ENCODE peak calls at places on chromosomes 13 and 19, in nine cellular contexts. One of them, this sample, is unnamed. For H3K4me1, the result is how much of the 10 kb centered on the place peaks cover.

GRCh38 chr13:49774376-49775005 is 18.0 kb downstream of the KPNA3 start:
- DNase-seq in A549: no peak
- DNase-seq in stomach: no peak
- DNase-seq in breast epithelium: no peak
- DNase-seq in IMR-90: no peak
- DNase-seq in heart left ventricle: no peak
- DNase-seq in body of pancreas: no peak
- DNase-seq in uterus: no peak
- DNase-seq in tibial nerve: no peak
- DNase-seq in this sample: no peak

GRCh38 chr19:31960474-31960873 is 384.9 kb upstream of the ZNF507 start:
- DNase-seq in A549: no peak
- DNase-seq in stomach: no peak
- DNase-seq in breast epithelium: no peak
- DNase-seq in IMR-90: no peak
- DNase-seq in heart left ventricle: no peak
- DNase-seq in body of pancreas: no peak
- DNase-seq in uterus: no peak
- DNase-seq in tibial nerve: no peak
- DNase-seq in this sample: no peak

GRCh38 chr13:86974995-86975328 is 696.2 kb upstream of the SLITRK5 start:
- DNase-seq in A549: no peak
- DNase-seq in stomach: no peak
- DNase-seq in breast epithelium: no peak
- DNase-seq in IMR-90: no peak
- DNase-seq in heart left ventricle: no peak
- DNase-seq in body of pancreas: no peak
- DNase-seq in uterus: no peak
- DNase-seq in tibial nerve: no peak
- DNase-seq in this sample: no peak

GRCh38 chr19:6803036-6803404 is 30.5 kb downstream of the VAV1 start:
- DNase-seq in A549: no peak
- DNase-seq in stomach: no peak
- DNase-seq in breast epithelium: no peak
- DNase-seq in IMR-90: no peak
- DNase-seq in heart left ventricle: no peak
- DNase-seq in body of pancreas: no peak
- DNase-seq in uterus: no peak
- DNase-seq in tibial nerve: no peak
- DNase-seq in this sample: no peak

GRCh38 chr13:107743100-107743499 is 472.2 kb downstream of the LIG4 start:
- DNase-seq in A549: no peak
- DNase-seq in stomach: no peak
- DNase-seq in breast epithelium: no peak
- DNase-seq in IMR-90: peak
- DNase-seq in heart left ventricle: no peak
- DNase-seq in body of pancreas: no peak
- DNase-seq in uterus: no peak
- DNase-seq in tibial nerve: no peak
- DNase-seq in this sample: no peak

GRCh38 chr13:20473888-20474287 is 51.8 kb downstream of the CRYL1 start:
- DNase-seq in A549: no peak
- DNase-seq in stomach: no peak
- DNase-seq in breast epithelium: no peak
- DNase-seq in IMR-90: no peak
- DNase-seq in heart left ventricle: no peak
- DNase-seq in body of pancreas: no peak
- DNase-seq in uterus: no peak
- DNase-seq in tibial nerve: no peak
- DNase-seq in this sample: no peak

GRCh38 chr19:51158474-51159129 is 16.5 kb downstream of the SIGLEC7 start:
- DNase-seq in A549: peak
- DNase-seq in stomach: peak
- DNase-seq in breast epithelium: no peak
- DNase-seq in IMR-90: peak
- DNase-seq in heart left ventricle: no peak
- DNase-seq in body of pancreas: peak
- DNase-seq in uterus: no peak
- DNase-seq in tibial nerve: peak
- DNase-seq in this sample: peak

GRCh38 chr19:35657904-35658700 is 8.2 kb upstream of the UPK1A start:
- DNase-seq in A549: peak
- DNase-seq in stomach: no peak
- DNase-seq in breast epithelium: no peak
- DNase-seq in IMR-90: no peak
- DNase-seq in heart left ventricle: no peak
- DNase-seq in body of pancreas: no peak
- DNase-seq in uterus: no peak
- DNase-seq in tibial nerve: no peak
- DNase-seq in this sample: no peak

GRCh38 chr19:45340232-45340898 is at the start of gene KLC3:
- DNase-seq in A549: peak
- DNase-seq in stomach: peak
- DNase-seq in breast epithelium: no peak
- DNase-seq in IMR-90: no peak
- DNase-seq in heart left ventricle: no peak
- DNase-seq in body of pancreas: peak
- DNase-seq in uterus: no peak
- DNase-seq in tibial nerve: no peak
- DNase-seq in this sample: peak

GRCh38 chr13:100301418-100301817 is 212.5 kb downstream of the PCCA start:
- DNase-seq in A549: no peak
- DNase-seq in stomach: no peak
- DNase-seq in breast epithelium: no peak
- DNase-seq in IMR-90: no peak
- DNase-seq in heart left ventricle: no peak
- DNase-seq in body of pancreas: peak
- DNase-seq in uterus: no peak
- DNase-seq in tibial nerve: no peak
- DNase-seq in this sample: peak

GRCh38 chr13:107205318-107206112 is 637.6 kb upstream of the ARGLU1 start:
- DNase-seq in A549: peak
- DNase-seq in stomach: peak
- DNase-seq in breast epithelium: peak
- DNase-seq in IMR-90: peak
- DNase-seq in heart left ventricle: peak
- DNase-seq in body of pancreas: peak
- DNase-seq in uterus: peak
- DNase-seq in tibial nerve: peak
- DNase-seq in this sample: peak

DNA sequence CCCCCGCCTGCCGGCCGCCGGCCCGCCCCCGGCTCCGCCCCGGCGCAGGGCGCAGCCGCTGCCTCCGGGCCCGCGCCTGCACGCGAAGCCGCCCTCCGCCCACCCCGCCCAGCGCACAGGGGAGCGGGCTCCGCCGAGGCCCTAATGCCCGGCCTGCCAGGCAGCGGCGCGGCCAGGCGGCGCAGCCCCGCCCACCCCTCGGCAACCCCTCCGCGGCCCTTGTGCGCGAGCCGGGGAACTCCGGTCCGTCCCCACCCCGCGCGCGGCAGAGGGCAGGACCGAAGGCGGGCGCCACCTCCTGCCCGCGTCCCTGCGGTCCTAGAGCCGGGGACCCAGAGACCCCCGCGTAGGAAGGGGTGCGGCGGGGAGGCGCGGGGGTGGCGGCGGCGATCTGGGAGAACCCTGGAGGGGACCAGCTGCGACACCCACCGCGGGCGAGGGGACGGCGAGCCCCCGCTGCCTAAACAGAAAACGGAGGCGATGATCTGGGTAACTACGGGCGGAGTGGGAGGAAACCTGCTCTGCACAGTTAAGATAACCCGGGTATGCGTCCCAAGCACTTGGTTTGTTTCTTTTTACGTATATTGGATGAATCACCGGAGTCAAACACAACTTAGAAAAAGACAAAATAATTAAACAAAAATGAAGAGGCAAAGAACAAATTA is 351 bp upstream of the USP12 start:
- DNase-seq in A549: peak
- DNase-seq in stomach: peak
- DNase-seq in breast epithelium: peak
- DNase-seq in IMR-90: peak
- DNase-seq in heart left ventricle: peak
- DNase-seq in body of pancreas: peak
- DNase-seq in uterus: peak
- DNase-seq in tibial nerve: peak
- DNase-seq in this sample: peak
- TF ChIP-seq POLR2A in A549: peak
- TF ChIP-seq POLR2A in stomach: no peak
- TF ChIP-seq POLR2A in breast epithelium: no peak
- TF ChIP-seq POLR2A in IMR-90: peak
- TF ChIP-seq POLR2A in heart left ventricle: no peak
- TF ChIP-seq POLR2A in body of pancreas: peak
- TF ChIP-seq POLR2A in uterus: peak
- TF ChIP-seq POLR2A in tibial nerve: no peak
- TF ChIP-seq POLR2A in this sample: peak

GRCh38 chr13:46553886-46554855 is 1.2 kb downstream of the LRCH1 start:
- DNase-seq in A549: peak
- DNase-seq in stomach: peak
- DNase-seq in breast epithelium: peak
- DNase-seq in IMR-90: peak
- DNase-seq in heart left ventricle: peak
- DNase-seq in body of pancreas: peak
- DNase-seq in uterus: peak
- DNase-seq in tibial nerve: peak
- DNase-seq in this sample: peak

GRCh38 chr13:46556380-46556779 is 3.4 kb downstream of the LRCH1 start:
- DNase-seq in A549: no peak
- DNase-seq in stomach: no peak
- DNase-seq in breast epithelium: no peak
- DNase-seq in IMR-90: no peak
- DNase-seq in heart left ventricle: no peak
- DNase-seq in body of pancreas: no peak
- DNase-seq in uterus: no peak
- DNase-seq in tibial nerve: no peak
- DNase-seq in this sample: no peak

GRCh38 chr13:46553521-46553885 is 533 bp downstream of the LRCH1 start:
- DNase-seq in A549: no peak
- DNase-seq in stomach: no peak
- DNase-seq in breast epithelium: peak
- DNase-seq in IMR-90: no peak
- DNase-seq in heart left ventricle: peak
- DNase-seq in body of pancreas: no peak
- DNase-seq in uterus: peak
- DNase-seq in tibial nerve: peak
- DNase-seq in this sample: no peak

GRCh38 chr13:46555722-46556121 is 2.8 kb downstream of the LRCH1 start:
- DNase-seq in A549: no peak
- DNase-seq in stomach: no peak
- DNase-seq in breast epithelium: no peak
- DNase-seq in IMR-90: no peak
- DNase-seq in heart left ventricle: no peak
- DNase-seq in body of pancreas: no peak
- DNase-seq in uterus: no peak
- DNase-seq in tibial nerve: no peak
- DNase-seq in this sample: no peak

GRCh38 chr13:46554971-46555370 is 2.0 kb downstream of the LRCH1 start:
- DNase-seq in A549: no peak
- DNase-seq in stomach: no peak
- DNase-seq in breast epithelium: no peak
- DNase-seq in IMR-90: peak
- DNase-seq in heart left ventricle: no peak
- DNase-seq in body of pancreas: no peak
- DNase-seq in uterus: no peak
- DNase-seq in tibial nerve: no peak
- DNase-seq in this sample: no peak
- H3K4me1 ChIP-seq in A549: under half
- H3K4me1 ChIP-seq in stomach: half or more
- H3K4me1 ChIP-seq in breast epithelium: under half
- H3K4me1 ChIP-seq in IMR-90: under half
- H3K4me1 ChIP-seq in heart left ventricle: under half
- H3K4me1 ChIP-seq in body of pancreas: under half
- H3K4me1 ChIP-seq in uterus: under half
- H3K4me1 ChIP-seq in tibial nerve: under half
- H3K4me1 ChIP-seq in this sample: under half

DNA sequence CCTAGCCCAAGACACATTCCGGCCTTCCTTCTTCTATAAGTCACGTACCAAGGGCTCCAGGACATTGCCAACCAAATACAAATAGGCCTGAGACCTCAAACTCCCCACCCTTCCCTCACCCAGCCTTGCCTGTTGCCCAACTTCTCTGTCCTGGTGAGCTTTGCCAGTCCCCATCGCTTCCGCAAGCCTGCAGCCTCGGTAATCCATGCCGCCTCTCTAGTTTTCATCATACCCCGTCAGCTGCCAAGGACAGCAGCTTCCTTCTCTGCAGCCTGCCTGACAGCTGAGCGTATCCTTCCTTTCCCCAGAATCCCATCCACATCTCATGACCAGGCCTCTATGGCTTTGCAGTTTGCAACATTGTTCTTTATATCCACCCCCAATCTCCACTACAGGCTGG is 36.6 kb upstream of the POMP start:
- DNase-seq in A549: no peak
- DNase-seq in stomach: peak
- DNase-seq in breast epithelium: no peak
- DNase-seq in IMR-90: no peak
- DNase-seq in heart left ventricle: peak
- DNase-seq in body of pancreas: peak
- DNase-seq in uterus: no peak
- DNase-seq in tibial nerve: peak
- DNase-seq in this sample: no peak
- H3K4me3 ChIP-seq in A549: no peak
- H3K4me3 ChIP-seq in stomach: no peak
- H3K4me3 ChIP-seq in breast epithelium: no peak
- H3K4me3 ChIP-seq in IMR-90: no peak
- H3K4me3 ChIP-seq in heart left ventricle: no peak
- H3K4me3 ChIP-seq in body of pancreas: no peak
- H3K4me3 ChIP-seq in uterus: no peak
- H3K4me3 ChIP-seq in tibial nerve: no peak
- H3K4me3 ChIP-seq in this sample: no peak

DNA sequence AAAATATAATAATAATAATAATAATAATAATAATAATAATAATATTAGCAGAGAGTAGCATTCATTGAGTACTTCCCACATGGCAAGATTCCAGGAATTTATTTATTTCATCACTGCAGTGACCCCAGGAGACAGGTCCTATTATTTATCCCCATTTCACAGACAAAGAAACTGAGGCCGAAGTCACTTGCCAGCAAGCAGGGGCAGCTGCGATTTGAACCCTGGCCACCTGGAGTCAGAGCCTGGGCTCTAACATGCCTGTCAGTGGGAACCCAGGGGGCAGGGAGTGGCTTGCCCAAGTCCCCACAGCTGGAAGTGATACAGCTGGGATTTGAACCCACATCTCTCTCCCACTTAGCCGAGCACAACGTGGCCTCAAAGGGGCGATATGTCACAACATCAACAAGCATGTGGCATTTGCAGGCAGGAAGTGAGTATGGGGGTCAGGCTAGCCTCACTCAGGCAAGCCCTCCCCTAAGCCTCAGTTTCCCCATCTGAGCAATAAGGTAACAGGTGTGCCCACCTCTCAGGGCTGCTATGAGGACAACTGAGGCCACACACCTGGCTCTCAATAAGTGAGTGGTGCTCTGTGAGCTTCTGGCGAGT is 2.9 kb downstream of the SHFL start:
- DNase-seq in A549: no peak
- DNase-seq in stomach: no peak
- DNase-seq in breast epithelium: no peak
- DNase-seq in IMR-90: no peak
- DNase-seq in heart left ventricle: no peak
- DNase-seq in body of pancreas: no peak
- DNase-seq in uterus: no peak
- DNase-seq in tibial nerve: no peak
- DNase-seq in this sample: no peak
- TF ChIP-seq POLR2A in A549: no peak
- TF ChIP-seq POLR2A in stomach: no peak
- TF ChIP-seq POLR2A in breast epithelium: no peak
- TF ChIP-seq POLR2A in IMR-90: no peak
- TF ChIP-seq POLR2A in heart left ventricle: no peak
- TF ChIP-seq POLR2A in body of pancreas: no peak
- TF ChIP-seq POLR2A in uterus: no peak
- TF ChIP-seq POLR2A in tibial nerve: no peak
- TF ChIP-seq POLR2A in this sample: no peak

GRCh38 chr19:18486746-18487145 is 35.1 kb downstream of the ELL start:
- DNase-seq in A549: no peak
- DNase-seq in stomach: no peak
- DNase-seq in breast epithelium: no peak
- DNase-seq in IMR-90: no peak
- DNase-seq in heart left ventricle: no peak
- DNase-seq in body of pancreas: no peak
- DNase-seq in uterus: no peak
- DNase-seq in tibial nerve: no peak
- DNase-seq in this sample: no peak
- H3K4me1 ChIP-seq in A549: under half
- H3K4me1 ChIP-seq in stomach: half or more
- H3K4me1 ChIP-seq in breast epithelium: under half
- H3K4me1 ChIP-seq in IMR-90: under half
- H3K4me1 ChIP-seq in heart left ventricle: under half
- H3K4me1 ChIP-seq in body of pancreas: half or more
- H3K4me1 ChIP-seq in uterus: under half
- H3K4me1 ChIP-seq in tibial nerve: half or more
- H3K4me1 ChIP-seq in this sample: half or more